ENCODE peak calls at places on chromosome X, in four cellular contexts. L, Z, X and J are unnamed samples.

GRCh38 chrX:73563740-73564073 is 710 bp downstream of the CHIC1 start:
- DNase-seq in Z (no peak), L (peak), X (no peak), J (no peak)

GRCh38 chrX:50108264-50108663 is 92.5 kb downstream of the AKAP4 start:
- DNase-seq in L (no peak), Z (no peak), X (no peak), J (no peak)

GRCh38 chrX:134484039-134484438 is 24.1 kb downstream of the HPRT1 start:
- DNase-seq in X (peak), L (no peak), Z (no peak), J (peak)

GRCh38 chrX:46957299-46957698 is 45.1 kb downstream of the JADE3 start:
- DNase-seq in L (no peak), X (no peak), Z (no peak), J (no peak)

GRCh38 chrX:149515954-149516602 is 11.0 kb upstream of the IDS start:
- DNase-seq in L (no peak), Z (no peak), X (no peak), J (no peak)

GRCh38 chrX:125003746-125004446 is 315.8 kb upstream of the TEX13C start:
- DNase-seq in Z (no peak), X (no peak), L (no peak), J (no peak)

GRCh38 chrX:123773258-123773978 is 40.6 kb upstream of the THOC2 start:
- DNase-seq in Z (no peak), X (no peak), L (no peak), J (no peak)

GRCh38 chrX:69088171-69088938 is 76.9 kb downstream of the PJA1 start:
- DNase-seq in L (no peak), X (no peak), Z (no peak), J (no peak)

GRCh38 chrX:47540754-47541538 is 20.1 kb upstream of the ARAF start:
- DNase-seq in L (no peak), X (peak), Z (peak), J (peak)

GRCh38 chrX:24023972-24024664 is 2.9 kb downstream of the KLHL15 start:
- DNase-seq in L (no peak), Z (no peak), X (no peak), J (no peak)

GRCh38 chrX:31132803-31133202 is 61.0 kb upstream of the FTHL17 start:
- DNase-seq in Z (no peak), X (no peak), L (no peak), J (no peak)

GRCh38 chrX:49761481-49761880 is 65.7 kb upstream of the PAGE1 start:
- DNase-seq in L (no peak), Z (no peak), X (peak), J (no peak)

GRCh38 chrX:149286940-149287349 is 218.2 kb downstream of the IDS start:
- DNase-seq in L (peak), Z (peak), X (peak), J (peak)

GRCh38 chrX:57583477-57583876 is 8.3 kb upstream of the ZXDB start:
- DNase-seq in L (no peak), Z (no peak), X (no peak), J (no peak)

GRCh38 chrX:66049056-66049455 is 9.2 kb upstream of the VSIG4 start:
- DNase-seq in L (no peak), X (no peak), Z (no peak), J (no peak)

GRCh38 chrX:72306851-72307645 is 1.3 kb upstream of the CITED1 start:
- DNase-seq in L (no peak), Z (no peak), X (peak), J (peak)

GRCh38 chrX:149987613-149988012 is 49.3 kb upstream of the EOLA2 start:
- DNase-seq in Z (no peak), L (no peak), X (no peak), J (no peak)

GRCh38 chrX:11968991-11969390 is 169.3 kb upstream of the FRMPD4 start:
- DNase-seq in Z (no peak), X (no peak), L (no peak), J (no peak)

GRCh38 chrX:131778269-131779218 is 234.7 kb downstream of the OR13H1 start:
- DNase-seq in Z (no peak), L (peak), X (no peak), J (no peak)

GRCh38 chrX:85419293-85419692 is 39.8 kb upstream of the POF1B start:
- DNase-seq in X (no peak), L (no peak), Z (no peak), J (no peak)

GRCh38 chrX:71671043-71671829 is 3.9 kb downstream of the LOC101059915 start:
- DNase-seq in X (no peak), L (no peak), Z (no peak), J (no peak)

GRCh38 chrX:49186125-49187027 is at the start of gene PRICKLE3:
- DNase-seq in Z (peak), L (no peak), X (peak), J (no peak)

GRCh38 chrX:109352121-109352556 is 129.7 kb downstream of the GUCY2F start:
- DNase-seq in L (no peak), Z (no peak), X (no peak), J (no peak)

GRCh38 chrX:82748901-82749505 is 759.1 kb upstream of the POU3F4 start:
- DNase-seq in Z (no peak), L (no peak), X (no peak), J (no peak)

GRCh38 chrX:106415276-106415895 is 196.4 kb upstream of the RADX start:
- DNase-seq in Z (no peak), X (peak), L (no peak), J (peak)

GRCh38 chrX:100645106-100645505 is 1.1 kb downstream of the SRPX2 start:
- DNase-seq in L (no peak), Z (no peak), X (no peak), J (no peak)

GRCh38 chrX:128676651-128677050 is 624.4 kb upstream of the ACTRT1 start:
- DNase-seq in Z (no peak), X (no peak), L (no peak), J (no peak)

GRCh38 chrX:34859191-34859590 is 83.4 kb upstream of the FAM47B start:
- DNase-seq in X (no peak), Z (no peak), L (no peak), J (no peak)
- TF ChIP-seq SRF in X (no peak), Z (no peak), L (no peak), J (no peak)

GRCh38 chrX:40531056-40531826 is 49.5 kb upstream of the ATP6AP2 start:
- DNase-seq in L (no peak), X (no peak), Z (no peak), J (no peak)
- TF ChIP-seq SRF in L (no peak), X (no peak), Z (no peak), J (no peak)

GRCh38 chrX:118660085-118660484 is 67.3 kb upstream of the IL13RA1 start:
- DNase-seq in L (no peak), Z (no peak), X (no peak), J (no peak)

GRCh38 chrX:118652717-118653116 is 74.7 kb upstream of the IL13RA1 start:
- DNase-seq in L (no peak), X (no peak), Z (no peak), J (no peak)

GRCh38 chrX:118657413-118657812 is 70.0 kb upstream of the IL13RA1 start:
- DNase-seq in L (no peak), X (no peak), Z (no peak), J (no peak)

GRCh38 chrX:118654331-118654730 is 73.1 kb upstream of the IL13RA1 start:
- DNase-seq in Z (no peak), L (no peak), X (no peak), J (no peak)

GRCh38 chrX:118655561-118656246 is 71.7 kb upstream of the IL13RA1 start:
- DNase-seq in Z (no peak), L (no peak), X (no peak), J (no peak)
- TF ChIP-seq SRF in Z (no peak), L (no peak), X (no peak), J (no peak)

DNA sequence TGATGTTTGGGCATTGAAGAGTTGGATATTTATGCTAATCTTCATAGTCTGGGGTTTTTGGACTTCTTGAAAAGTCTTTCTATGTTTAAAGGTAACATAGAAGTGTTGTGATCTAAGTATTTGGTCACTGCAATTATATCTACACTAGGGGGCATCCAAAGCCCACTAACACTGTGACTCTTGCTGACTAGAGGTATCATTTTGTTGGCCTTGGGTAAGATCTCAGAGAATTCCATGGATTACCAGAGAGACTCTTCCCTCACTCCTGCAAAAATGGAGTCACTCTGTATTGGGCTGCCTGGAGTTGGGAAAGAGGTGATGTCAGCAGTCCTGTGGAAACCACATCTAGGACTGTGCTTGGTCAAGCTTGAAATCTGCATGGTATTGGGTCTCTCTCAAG is 1077.6 kb downstream of the FAM133A start:
- DNase-seq in X (no peak), L (no peak), Z (no peak), J (no peak)
- TF ChIP-seq SRF in X (no peak), L (no peak), Z (no peak), J (no peak)